ENCODE peak calls at places on chromosomes 7 and 10, in eight cellular contexts. F, Y, E, X, B, V, T and Z are unnamed samples.

GRCh38 chr7:29468196-29468595 is 95.4 kb upstream of the PRR15 start:
- DNase-seq in F (no peak), Y (no peak), E (no peak), X (no peak), B (no peak), V (no peak), T (no peak), Z (no peak)

GRCh38 chr10:111707066-111707465 is 476.5 kb downstream of the GPAM start:
- DNase-seq in F (no peak), Y (no peak), E (no peak), X (no peak), B (no peak), V (no peak), T (no peak), Z (no peak)

GRCh38 chr10:124240721-124241350 is 147.4 kb upstream of the CHST15 start:
- DNase-seq in F (no peak), Y (no peak), E (no peak), X (peak; percentile 74), B (no peak), V (no peak), T (no peak), Z (no peak)

GRCh38 chr10:47379901-47380300 is 4.2 kb downstream of the ZNF488 start:
- DNase-seq in F (no peak), Y (no peak), E (no peak), X (no peak), B (no peak), V (no peak), T (no peak), Z (no peak)

GRCh38 chr10:79270471-79271246 is 76.6 kb upstream of the PPIF start:
- DNase-seq in F (no peak), Y (no peak), E (peak; percentile 55), X (no peak), B (no peak), V (no peak), T (no peak), Z (no peak)

GRCh38 chr7:156148995-156149394 is 336.7 kb upstream of the SHH start:
- DNase-seq in F (no peak), Y (no peak), E (no peak), X (no peak), B (no peak), V (no peak), T (no peak), Z (no peak)

GRCh38 chr10:102268333-102268999 is 23.1 kb downstream of the GBF1 start:
- DNase-seq in F (peak; percentile 59), Y (no peak), E (no peak), X (no peak), B (peak; percentile 71), V (no peak), T (no peak), Z (no peak)

GRCh38 chr10:87612107-87612506 is 47.6 kb upstream of the PAPSS2 start:
- DNase-seq in F (no peak), Y (no peak), E (no peak), X (no peak), B (no peak), V (no peak), T (no peak), Z (no peak)

GRCh38 chr10:33329178-33329577 is 5.3 kb downstream of the NRP1 start:
- DNase-seq in F (no peak), Y (no peak), E (no peak), X (no peak), B (no peak), V (no peak), T (peak; percentile 98), Z (no peak)

GRCh38 chr10:33331020-33331557 is 3.4 kb downstream of the NRP1 start:
- DNase-seq in F (no peak), Y (no peak), E (no peak), X (peak; percentile 52), B (no peak), V (no peak), T (peak; percentile 71), Z (no peak)

GRCh38 chr10:33328253-33328652 is 6.2 kb downstream of the NRP1 start:
- DNase-seq in F (no peak), Y (no peak), E (no peak), X (no peak), B (no peak), V (no peak), T (no peak), Z (no peak)

GRCh38 chr10:33332183-33333031 is 2.1 kb downstream of the NRP1 start:
- DNase-seq in F (peak; percentile 49), Y (no peak), E (no peak), X (peak; percentile 9), B (peak; percentile 87), V (no peak), T (peak; percentile 76), Z (no peak)

DNA sequence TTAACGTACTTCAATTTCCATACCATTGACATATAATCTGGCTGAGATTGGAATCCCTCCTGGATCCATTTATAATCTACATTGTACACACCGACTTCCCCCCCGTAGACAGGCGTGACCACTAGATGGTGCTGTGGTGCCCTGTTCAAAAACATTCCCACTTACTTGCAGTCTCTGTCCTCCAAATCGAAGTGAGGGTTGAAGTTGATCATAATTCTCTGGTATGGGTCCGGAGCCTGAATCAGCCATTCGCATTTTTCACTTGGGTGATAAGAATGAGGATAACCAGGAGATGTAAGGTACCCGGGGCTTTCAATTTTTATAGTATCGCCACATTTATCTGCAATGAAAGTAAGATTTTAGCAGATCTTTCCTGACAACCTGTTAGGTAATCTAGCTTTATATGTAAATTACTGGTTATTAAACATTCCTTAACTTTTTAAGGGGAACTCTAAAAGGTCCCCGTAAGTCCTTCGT is 3.9 kb downstream of the NRP1 start:
- DNase-seq in F (peak; percentile 90), Y (peak; percentile 13), E (peak; percentile 87), X (peak; percentile 85), B (peak; percentile 92), V (peak; percentile 64), T (peak; percentile 100), Z (peak; percentile 59)
- H3K9ac ChIP-seq in F (peak overlapping the region; percentile 53), Y (no peak overlapping the region), E (no peak overlapping the region), X (no peak overlapping the region), B (peak overlapping the region; percentile 17), V (no peak overlapping the region), T (peak overlapping the region; percentile 89), Z (no peak overlapping the region)

DNA sequence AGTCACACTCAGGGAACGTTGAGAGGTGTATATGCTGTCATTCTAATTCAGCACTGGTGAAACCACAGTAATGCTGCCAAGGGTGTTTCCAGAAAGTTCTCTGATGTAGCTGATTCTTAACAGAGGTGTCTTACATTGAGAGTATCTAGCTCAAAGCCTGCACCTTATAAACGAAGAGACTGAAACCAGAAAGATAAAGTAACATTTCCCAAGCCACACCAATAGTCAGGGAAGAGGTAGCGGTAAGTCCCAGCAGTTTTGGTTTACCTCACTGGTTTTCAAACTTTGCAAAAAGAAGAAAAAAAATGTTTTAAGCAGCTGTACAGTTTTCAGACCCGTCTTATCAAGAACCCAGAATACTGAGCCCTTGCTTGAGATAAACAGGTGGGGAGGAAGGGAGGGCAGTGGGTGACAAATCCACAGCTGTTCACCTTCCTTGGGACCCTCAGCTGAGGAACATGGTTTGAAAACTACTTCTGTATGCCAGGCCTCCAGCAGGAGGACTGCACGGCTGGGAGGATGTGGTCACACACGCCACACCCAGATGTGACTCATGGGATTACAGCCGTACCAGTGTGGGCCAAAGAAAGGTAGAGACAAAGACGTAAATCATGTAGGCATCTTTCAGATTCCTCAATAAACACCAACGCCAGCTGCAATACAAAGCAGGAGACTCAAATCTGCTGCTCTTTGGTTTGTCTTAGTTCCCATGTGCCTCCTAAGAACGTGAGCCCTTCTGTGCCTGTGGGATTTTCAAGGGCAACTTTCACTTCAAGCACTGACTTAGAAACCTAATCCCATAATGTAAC is 64.0 kb upstream of the GSDME start:
- DNase-seq in F (peak; percentile 96), Y (peak; percentile 88), E (peak; percentile 95), X (no peak), B (peak; percentile 92), V (peak; percentile 95), T (peak; percentile 96), Z (peak; percentile 92)
- H4K20me1 ChIP-seq in F (no peaks in the 10 kb centered on the region), Y (no peaks in the 10 kb centered on the region), E (no peaks in the 10 kb centered on the region), X (no peaks in the 10 kb centered on the region), B (no peaks in the 10 kb centered on the region), V (no peaks in the 10 kb centered on the region), T (no peaks in the 10 kb centered on the region), Z (no peaks in the 10 kb centered on the region)

GRCh38 chr10:4526426-4526825 is 299.6 kb upstream of the AKR1E2 start:
- DNase-seq in F (no peak), Y (no peak), E (no peak), X (no peak), B (no peak), V (no peak), T (no peak), Z (no peak)

GRCh38 chr10:4525095-4525494 is 300.9 kb upstream of the AKR1E2 start:
- DNase-seq in F (no peak), Y (no peak), E (no peak), X (no peak), B (no peak), V (no peak), T (no peak), Z (no peak)

GRCh38 chr10:4522296-4523000 is 303.6 kb upstream of the AKR1E2 start:
- DNase-seq in F (no peak), Y (peak; percentile 7), E (no peak), X (no peak), B (no peak), V (no peak), T (no peak), Z (no peak)

GRCh38 chr10:4529266-4529665 is 296.7 kb upstream of the AKR1E2 start:
- DNase-seq in F (no peak), Y (no peak), E (no peak), X (no peak), B (no peak), V (no peak), T (no peak), Z (no peak)

DNA sequence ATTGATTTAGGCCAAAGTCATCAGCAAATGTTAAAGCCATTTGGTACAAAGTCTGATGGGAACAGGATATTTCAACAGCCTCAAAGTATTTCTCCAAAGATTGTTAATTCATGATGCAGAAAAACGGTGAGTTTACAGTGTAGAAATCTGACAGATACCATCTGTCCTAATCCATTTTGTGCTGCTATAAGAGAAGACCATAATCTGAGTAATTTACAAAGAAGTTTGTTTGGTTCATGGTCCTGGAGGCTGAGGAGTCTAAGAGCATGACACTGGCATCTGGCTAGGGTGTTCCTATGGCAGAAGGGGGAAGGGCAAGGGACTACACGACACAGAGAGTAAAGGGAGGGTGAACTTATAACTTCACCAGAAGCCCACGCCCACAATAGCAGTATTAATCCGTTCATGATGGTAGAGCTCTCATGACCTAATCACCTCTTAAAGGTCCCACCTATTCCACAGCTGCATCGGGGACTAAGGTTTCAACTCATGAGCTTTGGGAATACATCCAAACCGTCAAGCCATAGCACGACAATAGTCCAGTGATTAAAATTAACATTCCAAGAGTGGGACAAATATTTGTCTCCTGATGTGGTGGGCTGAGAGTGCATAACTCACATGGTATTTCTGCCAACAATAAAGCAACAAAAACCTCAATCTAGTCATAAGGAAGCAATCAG is 298.6 kb upstream of the AKR1E2 start:
- DNase-seq in F (peak; percentile 41), Y (no peak), E (no peak), X (no peak), B (peak; percentile 41), V (no peak), T (peak; percentile 20), Z (no peak)
- H2AFZ ChIP-seq in F (peak overlapping the region; percentile 79), Y (no peak overlapping the region), E (no peak overlapping the region), X (no peak overlapping the region), B (peak overlapping the region; percentile 9), V (peak overlapping the region; percentile 35), T (peak overlapping the region; percentile 50), Z (no peak overlapping the region)

DNA sequence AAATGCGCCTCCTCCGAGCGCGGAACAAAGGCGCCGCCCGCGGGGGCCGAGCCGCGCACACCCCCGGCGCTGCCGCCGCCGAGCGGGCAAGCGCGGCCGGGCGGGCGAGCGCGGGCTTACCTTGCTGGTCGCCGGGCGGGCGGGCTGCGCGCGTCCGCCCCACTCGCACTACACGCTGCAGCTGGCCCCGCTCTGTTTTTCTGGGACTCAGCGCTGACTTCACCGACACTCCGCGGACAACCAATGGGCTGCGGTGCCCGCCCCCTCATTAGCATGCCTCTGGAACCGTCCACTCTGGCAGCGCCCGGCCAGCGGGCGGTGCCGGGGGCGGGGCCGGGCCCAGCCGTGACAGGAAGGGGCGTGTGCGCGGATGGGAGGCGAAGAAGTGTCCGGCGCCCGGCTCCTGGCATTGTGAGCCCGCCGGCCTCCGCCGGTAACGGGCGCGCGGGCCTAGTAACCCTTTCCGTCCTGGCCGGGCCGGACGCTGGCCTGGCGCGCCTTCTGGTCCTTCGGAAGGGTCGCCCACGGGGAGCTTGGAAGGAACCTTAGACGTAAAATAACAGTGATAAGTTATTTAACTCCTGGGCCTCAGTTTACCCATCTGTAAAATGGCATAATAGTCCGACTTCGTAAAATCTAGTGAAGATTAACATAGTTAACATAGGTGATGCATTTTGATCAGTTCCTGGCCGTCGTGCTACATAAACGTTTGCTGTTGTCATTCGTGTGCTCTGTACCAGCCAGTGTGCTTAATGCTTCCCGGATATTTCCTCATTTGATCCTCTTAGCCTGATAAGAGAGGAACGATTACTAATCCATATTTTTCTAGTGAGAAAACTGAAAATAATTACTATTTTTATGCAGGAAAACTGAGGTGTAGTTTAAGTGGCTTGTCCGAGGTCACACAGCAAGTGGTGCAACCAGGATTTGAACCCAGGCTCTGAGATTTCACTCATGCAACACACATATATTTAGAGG is at the start of gene SORBS1:
- DNase-seq in F (peak; percentile 91), Y (peak; percentile 52), E (peak; percentile 92), X (peak; percentile 98), B (peak; percentile 89), V (peak; percentile 86), T (peak; percentile 94), Z (peak; percentile 97)
- H3K9ac ChIP-seq in F (no peak within 1 kb of the TSS), Y (peak within 1 kb of the TSS; percentile 53), E (peak within 1 kb of the TSS; percentile 63), X (no peak within 1 kb of the TSS), B (no peak within 1 kb of the TSS), V (peak within 1 kb of the TSS; percentile 59), T (peak within 1 kb of the TSS; percentile 56), Z (peak within 1 kb of the TSS; percentile 72)